ENCODE peak calls at places on chromosome 1, in four cellular contexts. One of them, this sample, is unnamed.
A peak's percentile ranks its signal among the peaks of the same experiment; 100 is the strongest.

GRCh38 chr1:21294266-21295058 is 4.2 kb upstream of the ECE1 start:
- DNase-seq in H1: no peak
- DNase-seq in GM12878: peak; percentile 98
- DNase-seq in HepG2: no peak
- DNase-seq in this sample: no peak

GRCh38 chr1:85465791-85466134 is 804 bp upstream of the DDAH1 start:
- DNase-seq in GM12878: no peak
- DNase-seq in HepG2: no peak
- DNase-seq in H1: no peak
- DNase-seq in this sample: no peak

GRCh38 chr1:56897150-56898004 is 42.8 kb downstream of the C8A start:
- DNase-seq in H1: no peak
- DNase-seq in HepG2: no peak
- DNase-seq in GM12878: no peak
- DNase-seq in this sample: no peak

GRCh38 chr1:230247921-230248778 is 178.0 kb downstream of the PGBD5 start:
- DNase-seq in H1: no peak
- DNase-seq in GM12878: no peak
- DNase-seq in HepG2: no peak
- DNase-seq in this sample: no peak

GRCh38 chr1:34976384-34977209 is 8.6 kb downstream of the TMEM35B start:
- DNase-seq in H1: no peak
- DNase-seq in HepG2: no peak
- DNase-seq in GM12878: no peak
- DNase-seq in this sample: no peak

GRCh38 chr1:115544131-115544530 is 97.6 kb upstream of the VANGL1 start:
- DNase-seq in GM12878: no peak
- DNase-seq in H1: no peak
- DNase-seq in HepG2: no peak
- DNase-seq in this sample: no peak

GRCh38 chr1:221522440-221523050 is 219.3 kb downstream of the DUSP10 start:
- DNase-seq in GM12878: no peak
- DNase-seq in HepG2: no peak
- DNase-seq in H1: no peak
- DNase-seq in this sample: no peak

GRCh38 chr1:1677718-1678580 is 14.6 kb downstream of the SLC35E2B start:
- DNase-seq in H1: no peak
- DNase-seq in GM12878: peak; percentile 86
- DNase-seq in HepG2: no peak
- DNase-seq in this sample: no peak

GRCh38 chr1:91402023-91402422 is 2.6 kb downstream of the HFM1 start:
- DNase-seq in H1: no peak
- DNase-seq in HepG2: peak; percentile 3
- DNase-seq in GM12878: no peak
- DNase-seq in this sample: no peak

GRCh38 chr1:44354268-44354839 is 703 bp downstream of the ERI3 start:
- DNase-seq in HepG2: no peak
- DNase-seq in H1: peak; percentile 60
- DNase-seq in GM12878: no peak
- DNase-seq in this sample: no peak

GRCh38 chr1:23799570-23800395 is 771 bp downstream of the GALE start:
- DNase-seq in H1: peak; percentile 68
- DNase-seq in HepG2: peak; percentile 61
- DNase-seq in GM12878: no peak
- DNase-seq in this sample: no peak

GRCh38 chr1:203692565-203693470 is 66.2 kb downstream of the ATP2B4 start:
- DNase-seq in GM12878: no peak
- DNase-seq in H1: no peak
- DNase-seq in HepG2: no peak
- DNase-seq in this sample: no peak

GRCh38 chr1:37887986-37888700 is 28.8 kb upstream of the MTF1 start:
- DNase-seq in H1: no peak
- DNase-seq in GM12878: no peak
- DNase-seq in HepG2: no peak
- DNase-seq in this sample: no peak

GRCh38 chr1:99171126-99171813 is 93.0 kb upstream of the PLPPR4 start:
- DNase-seq in GM12878: no peak
- DNase-seq in HepG2: no peak
- DNase-seq in H1: no peak
- DNase-seq in this sample: no peak

GRCh38 chr1:1420654-1421134 is 382 bp downstream of the ANKRD65 start:
- DNase-seq in H1: no peak
- DNase-seq in GM12878: no peak
- DNase-seq in HepG2: no peak
- DNase-seq in this sample: no peak

GRCh38 chr1:206717237-206717989 is 32.7 kb downstream of the MAPKAPK2 start:
- DNase-seq in GM12878: peak; percentile 88
- DNase-seq in H1: no peak
- DNase-seq in HepG2: no peak
- DNase-seq in this sample: no peak

GRCh38 chr1:119603695-119604094 is 44.4 kb downstream of the ZNF697 start:
- DNase-seq in HepG2: no peak
- DNase-seq in H1: no peak
- DNase-seq in GM12878: no peak
- DNase-seq in this sample: no peak

GRCh38 chr1:76292418-76293184 is 218.1 kb downstream of the ST6GALNAC3 start:
- DNase-seq in HepG2: no peak
- DNase-seq in H1: no peak
- DNase-seq in GM12878: no peak
- DNase-seq in this sample: no peak

GRCh38 chr1:245888809-245889208 is 618.3 kb downstream of the SMYD3 start:
- DNase-seq in HepG2: peak; percentile 52
- DNase-seq in H1: no peak
- DNase-seq in GM12878: peak; percentile 20
- DNase-seq in this sample: peak; percentile 38

GRCh38 chr1:64555947-64556346 is 86.0 kb downstream of the CACHD1 start:
- DNase-seq in H1: no peak
- DNase-seq in HepG2: no peak
- DNase-seq in GM12878: no peak
- DNase-seq in this sample: no peak

GRCh38 chr1:102562380-102562779 is 545.9 kb downstream of the COL11A1 start:
- DNase-seq in HepG2: no peak
- DNase-seq in H1: no peak
- DNase-seq in GM12878: no peak
- DNase-seq in this sample: no peak

GRCh38 chr1:208980590-208980989 is 602.9 kb upstream of the CAMK1G start:
- DNase-seq in HepG2: no peak
- DNase-seq in GM12878: no peak
- DNase-seq in H1: no peak
- DNase-seq in this sample: no peak

GRCh38 chr1:209926045-209926444 is 12.0 kb upstream of the SYT14 start:
- DNase-seq in GM12878: no peak
- DNase-seq in H1: no peak
- DNase-seq in HepG2: no peak
- DNase-seq in this sample: no peak

GRCh38 chr1:150979007-150979722 is 2.9 kb upstream of the ANXA9 start:
- DNase-seq in H1: peak; percentile 95
- DNase-seq in HepG2: peak; percentile 82
- DNase-seq in GM12878: peak; percentile 40
- DNase-seq in this sample: peak; percentile 92

GRCh38 chr1:248890549-248891498 is 15.2 kb upstream of the PGBD2 start:
- DNase-seq in HepG2: no peak
- DNase-seq in H1: no peak
- DNase-seq in GM12878: no peak
- DNase-seq in this sample: no peak

DNA sequence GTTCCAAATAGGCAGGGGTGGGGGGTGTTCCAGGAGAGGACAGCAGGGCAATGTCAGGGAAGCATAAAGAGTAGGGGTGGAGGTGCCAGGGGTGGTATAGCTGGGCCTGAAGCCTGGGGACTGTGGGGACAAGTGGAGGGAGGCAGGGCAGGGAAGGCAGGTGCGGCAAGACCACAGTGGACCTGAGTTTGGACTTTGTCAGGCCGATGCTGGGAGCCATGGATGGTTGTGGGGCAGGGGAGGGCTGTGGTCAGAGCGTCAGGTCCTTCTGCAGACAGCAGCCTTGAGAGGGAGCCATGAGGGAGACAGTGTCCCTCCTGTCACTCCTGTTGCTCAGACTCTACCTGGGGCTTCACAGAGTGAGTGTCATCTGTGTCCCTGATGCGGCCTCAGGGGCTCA is 320.3 kb downstream of the PTPRU start:
- DNase-seq in HepG2: no peak
- DNase-seq in H1: no peak
- DNase-seq in GM12878: no peak
- DNase-seq in this sample: no peak
- TF ChIP-seq SUZ12 in HepG2: no peak
- TF ChIP-seq SUZ12 in H1: no peak
- TF ChIP-seq SUZ12 in GM12878: no peak
- TF ChIP-seq SUZ12 in this sample: no peak

GRCh38 chr1:94104776-94105462 is 16.0 kb downstream of the ABCA4 start:
- DNase-seq in GM12878: no peak
- DNase-seq in HepG2: no peak
- DNase-seq in H1: no peak
- DNase-seq in this sample: no peak

GRCh38 chr1:94105957-94106529 is 14.9 kb downstream of the ABCA4 start:
- DNase-seq in GM12878: no peak
- DNase-seq in HepG2: no peak
- DNase-seq in H1: no peak
- DNase-seq in this sample: no peak

GRCh38 chr1:94104127-94104684 is 16.7 kb downstream of the ABCA4 start:
- DNase-seq in HepG2: no peak
- DNase-seq in GM12878: no peak
- DNase-seq in H1: no peak
- DNase-seq in this sample: no peak

GRCh38 chr1:94106716-94107115 is 14.2 kb downstream of the ABCA4 start:
- DNase-seq in GM12878: no peak
- DNase-seq in HepG2: no peak
- DNase-seq in H1: no peak
- DNase-seq in this sample: no peak

DNA sequence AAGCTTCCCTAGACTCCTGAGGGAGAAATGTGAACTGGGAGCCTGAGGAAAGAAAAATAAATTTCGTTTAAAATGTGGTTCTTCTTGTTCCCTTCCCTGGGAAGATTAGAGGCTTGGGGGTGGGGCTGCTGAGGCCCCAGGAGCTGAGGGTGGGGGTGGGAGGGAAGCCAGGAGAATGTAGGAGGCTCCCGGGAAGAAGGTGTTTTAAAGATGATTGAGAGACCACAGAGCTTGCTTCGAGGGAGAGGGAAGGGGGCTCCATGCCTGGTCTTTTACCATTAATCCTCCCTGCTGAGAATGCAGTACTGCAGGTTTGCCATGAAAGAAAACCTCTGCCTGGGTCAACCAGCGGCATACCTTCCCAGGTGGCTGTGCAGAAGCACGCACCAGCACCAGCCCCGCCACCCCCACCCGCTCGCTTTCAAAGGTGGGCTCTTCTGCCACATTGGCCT is 15.4 kb downstream of the ABCA4 start:
- DNase-seq in HepG2: no peak
- DNase-seq in GM12878: no peak
- DNase-seq in H1: no peak
- DNase-seq in this sample: no peak
- H3K4me1 ChIP-seq in HepG2: peaks cover 39% of the 10 kb centered on the region
- H3K4me1 ChIP-seq in GM12878: peaks cover 7% of the 10 kb centered on the region
- H3K4me1 ChIP-seq in H1: peaks cover 13% of the 10 kb centered on the region
- H3K4me1 ChIP-seq in this sample: peaks cover 21% of the 10 kb centered on the region

GRCh38 chr1:10791117-10791951 is 5.1 kb downstream of the CASZ1 start:
- DNase-seq in HepG2: no peak
- DNase-seq in GM12878: no peak
- DNase-seq in H1: no peak
- DNase-seq in this sample: no peak

GRCh38 chr1:10795305-10796021 is 983 bp downstream of the CASZ1 start:
- DNase-seq in HepG2: no peak
- DNase-seq in H1: peak; percentile 70
- DNase-seq in GM12878: no peak
- DNase-seq in this sample: no peak

GRCh38 chr1:10790155-10790707 is 6.2 kb downstream of the CASZ1 start:
- DNase-seq in H1: no peak
- DNase-seq in GM12878: no peak
- DNase-seq in HepG2: no peak
- DNase-seq in this sample: no peak

GRCh38 chr1:10794724-10795304 is 1.6 kb downstream of the CASZ1 start:
- DNase-seq in H1: peak; percentile 68
- DNase-seq in HepG2: no peak
- DNase-seq in GM12878: no peak
- DNase-seq in this sample: no peak

DNA sequence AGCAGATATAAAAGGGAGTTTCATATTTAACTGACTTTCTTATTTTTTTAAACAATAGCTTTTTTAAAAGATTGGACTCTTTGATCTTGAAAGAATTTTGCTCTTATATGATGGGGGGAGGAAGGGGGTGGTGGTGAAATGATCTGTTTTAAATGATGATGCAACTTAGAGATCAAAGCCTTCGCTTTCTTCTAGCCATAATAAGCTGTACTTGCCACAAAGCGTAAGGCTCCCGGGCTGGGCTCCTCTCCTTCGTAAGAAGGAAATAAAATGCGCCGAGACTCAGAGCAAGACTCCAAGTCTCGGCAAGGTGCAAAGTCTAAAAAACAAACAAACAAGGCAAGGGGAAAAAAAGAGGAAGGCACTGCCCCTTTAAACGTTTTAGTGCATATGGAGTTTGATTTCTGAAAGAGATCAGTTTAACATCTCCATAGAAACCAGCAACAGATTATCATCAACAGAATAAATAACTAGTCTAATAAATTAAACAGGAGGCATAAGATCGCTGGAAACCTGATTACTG is 3.3 kb downstream of the CASZ1 start:
- DNase-seq in GM12878: no peak
- DNase-seq in HepG2: no peak
- DNase-seq in H1: no peak
- DNase-seq in this sample: no peak
- H3K4me3 ChIP-seq in GM12878: no peak overlapping the region
- H3K4me3 ChIP-seq in HepG2: no peak overlapping the region
- H3K4me3 ChIP-seq in H1: peak overlapping the region; percentile 82
- H3K4me3 ChIP-seq in this sample: no peak overlapping the region

DNA sequence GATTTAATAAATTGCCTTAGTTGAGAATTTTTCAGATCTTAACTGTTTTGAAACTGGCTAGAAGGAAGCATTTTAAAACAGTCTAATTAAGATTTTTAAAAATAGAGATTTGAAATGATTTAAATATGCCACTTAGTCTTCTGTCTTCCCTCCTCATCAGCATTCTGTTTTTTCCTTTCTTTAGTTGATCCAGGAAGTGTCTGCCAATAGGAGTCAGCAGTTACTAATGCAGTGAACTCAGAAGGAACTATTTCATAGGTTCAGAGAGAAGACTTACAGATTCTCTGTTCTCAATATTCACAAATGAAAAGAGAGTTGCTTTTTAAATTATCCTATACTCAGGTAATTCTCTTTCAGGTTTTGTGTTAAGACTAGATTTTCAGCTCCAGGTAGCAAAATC is 84.5 kb downstream of the RPS6KC1 start:
- DNase-seq in H1: no peak
- DNase-seq in GM12878: no peak
- DNase-seq in HepG2: no peak
- DNase-seq in this sample: no peak
- TF ChIP-seq SUZ12 in H1: no peak
- TF ChIP-seq SUZ12 in GM12878: no peak
- TF ChIP-seq SUZ12 in HepG2: no peak
- TF ChIP-seq SUZ12 in this sample: no peak

DNA sequence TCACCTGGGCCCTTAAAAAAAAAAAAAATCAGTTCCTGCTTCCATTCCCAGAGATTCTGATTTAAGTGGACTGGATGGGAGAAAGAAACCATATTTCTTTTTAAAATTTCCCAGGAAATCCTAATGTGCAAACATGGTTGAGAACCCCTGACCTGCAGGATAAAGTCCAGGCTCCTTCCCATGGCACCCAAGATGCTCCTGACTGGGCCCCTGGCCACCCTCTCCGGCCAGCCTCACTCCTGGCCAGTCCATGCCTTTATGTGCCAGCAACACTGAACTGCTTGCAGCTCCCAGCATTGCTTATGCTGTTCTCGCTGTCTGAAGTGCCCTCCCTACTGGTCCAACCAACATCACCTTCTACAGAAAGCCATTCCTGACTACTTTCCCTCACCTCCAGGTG is 93.9 kb downstream of the TEX35 start:
- DNase-seq in H1: no peak
- DNase-seq in HepG2: no peak
- DNase-seq in GM12878: no peak
- DNase-seq in this sample: no peak
- H3K4me1 ChIP-seq in H1: peaks cover 3% of the 10 kb centered on the region
- H3K4me1 ChIP-seq in HepG2: no peaks in the 10 kb centered on the region
- H3K4me1 ChIP-seq in GM12878: peaks cover 41% of the 10 kb centered on the region
- H3K4me1 ChIP-seq in this sample: peaks cover 5% of the 10 kb centered on the region

This sample was measured in NT2/D1.